ENCODE peak calls at places on chromosomes 13 and 19, in four cellular contexts. T is activated CD8-positive, alpha-beta memory T cell treated with anti-CD3 and anti-CD28 coated beads, Interleukin-2, amount 50 U/mL, for 48 hours; G is fibroblast of mammary gland; S is fibroblast of pulmonary artery. M is an unnamed sample.

GRCh38 chr19:2045501-2046045 is 5.5 kb downstream of the MKNK2 start:
- DNase-seq in T (no peak), G (no peak), S (no peak), M (no peak)

GRCh38 chr19:2381151-2381822 is 21.2 kb downstream of the TMPRSS9 start:
- DNase-seq in T (no peak), G (peak; percentile 43), S (peak; percentile 31), M (no peak)

GRCh38 chr19:3721131-3721899 is 13.1 kb downstream of the TJP3 start:
- DNase-seq in T (peak; percentile 90), G (peak; percentile 69), S (peak; percentile 86), M (peak; percentile 98)

GRCh38 chr13:105991622-105992254 is 543.7 kb downstream of the EFNB2 start:
- DNase-seq in T (no peak), G (peak; percentile 81), S (peak; percentile 87), M (no peak)

GRCh38 chr13:111171629-111172028 is 56.5 kb downstream of the ARHGEF7 start:
- DNase-seq in T (no peak), G (no peak), S (no peak), M (no peak)

GRCh38 chr13:114164027-114164426 is 15.0 kb upstream of the CFAP97D2 start:
- DNase-seq in T (no peak), G (no peak), S (no peak), M (no peak)

GRCh38 chr19:35350591-35350990 is 2.9 kb downstream of the FFAR1 start:
- DNase-seq in T (peak; percentile 52), G (no peak), S (no peak), M (peak; percentile 19)

GRCh38 chr19:37931941-37932655 is 25.1 kb downstream of the SIPA1L3 start:
- DNase-seq in T (no peak), G (peak; percentile 54), S (peak; percentile 65), M (peak; percentile 81)

GRCh38 chr13:74246398-74246975 is 112.3 kb upstream of the KLF12 start:
- DNase-seq in T (no peak), G (peak; percentile 61), S (peak; percentile 43), M (no peak)

GRCh38 chr13:21613791-21614190 is 9.8 kb upstream of the MICU2 start:
- DNase-seq in T (no peak), G (no peak), S (no peak), M (no peak)

GRCh38 chr13:100542546-100543156 is 45.9 kb downstream of the GGACT start:
- DNase-seq in T (peak; percentile 35), G (peak; percentile 71), S (peak; percentile 52), M (peak; percentile 26)

GRCh38 chr13:106472621-106473020 is 62.8 kb downstream of the EFNB2 start:
- DNase-seq in T (no peak), G (no peak), S (no peak), M (no peak)